ENCODE peak calls at places on chromosomes 4 and X, in five cellular contexts. One of them, this sample, is unnamed.
A peak's percentile ranks its signal among the peaks of the same experiment; 100 is the strongest.

GRCh38 chr4:14196141-14196540 is 568.6 kb upstream of the BOD1L1 start:
- DNase-seq in colonic mucosa: peak; percentile 24
- DNase-seq in Peyer's patch: no peak
- DNase-seq in lower leg skin: no peak
- DNase-seq in left lung: peak; percentile 71
- DNase-seq in this sample: no peak

GRCh38 chr4:40662962-40663604 is 33.4 kb upstream of the RBM47 start:
- DNase-seq in colonic mucosa: no peak
- DNase-seq in Peyer's patch: no peak
- DNase-seq in lower leg skin: no peak
- DNase-seq in left lung: no peak
- DNase-seq in this sample: peak; percentile 46

GRCh38 chr4:7753271-7753670 is 186.4 kb downstream of the AFAP1 start:
- DNase-seq in colonic mucosa: no peak
- DNase-seq in Peyer's patch: no peak
- DNase-seq in lower leg skin: no peak
- DNase-seq in left lung: peak; percentile 70
- DNase-seq in this sample: no peak

GRCh38 chrX:119636419-119636818 is 30.2 kb upstream of the NKRF start:
- DNase-seq in colonic mucosa: no peak
- DNase-seq in Peyer's patch: peak; percentile 64
- DNase-seq in lower leg skin: no peak
- DNase-seq in left lung: no peak
- DNase-seq in this sample: no peak

GRCh38 chr4:5970381-5971076 is 47.7 kb downstream of the C4orf50 start:
- DNase-seq in colonic mucosa: no peak
- DNase-seq in Peyer's patch: no peak
- DNase-seq in lower leg skin: peak; percentile 76
- DNase-seq in left lung: no peak
- DNase-seq in this sample: no peak

GRCh38 chr4:147548251-147548650 is 67.4 kb downstream of the EDNRA start:
- DNase-seq in colonic mucosa: no peak
- DNase-seq in Peyer's patch: no peak
- DNase-seq in lower leg skin: no peak
- DNase-seq in left lung: no peak
- DNase-seq in this sample: no peak

GRCh38 chrX:130702867-130703707 is 199.9 kb downstream of the ENOX2 start:
- DNase-seq in colonic mucosa: no peak
- DNase-seq in Peyer's patch: no peak
- DNase-seq in lower leg skin: no peak
- DNase-seq in left lung: no peak
- DNase-seq in this sample: no peak

GRCh38 chrX:12007881-12008280 is 130.4 kb upstream of the FRMPD4 start:
- DNase-seq in colonic mucosa: no peak
- DNase-seq in Peyer's patch: no peak
- DNase-seq in lower leg skin: no peak
- DNase-seq in left lung: no peak
- DNase-seq in this sample: peak; percentile 66

GRCh38 chrX:139936259-139936658 is 3.4 kb upstream of the ATP11C start:
- DNase-seq in colonic mucosa: no peak
- DNase-seq in Peyer's patch: no peak
- DNase-seq in lower leg skin: no peak
- DNase-seq in left lung: no peak
- DNase-seq in this sample: no peak

GRCh38 chr4:186725422-186726149 is 1.9 kb upstream of the FAT1 start:
- DNase-seq in colonic mucosa: peak; percentile 87
- DNase-seq in Peyer's patch: peak; percentile 90
- DNase-seq in lower leg skin: peak; percentile 95
- DNase-seq in left lung: peak; percentile 90
- DNase-seq in this sample: no peak

GRCh38 chr4:129929052-129929451 is 833.1 kb downstream of the C4orf33 start:
- DNase-seq in colonic mucosa: no peak
- DNase-seq in Peyer's patch: no peak
- DNase-seq in lower leg skin: no peak
- DNase-seq in left lung: no peak
- DNase-seq in this sample: no peak

GRCh38 chr4:180665994-180666818 is 1577.0 kb upstream of the TENM3 start:
- DNase-seq in colonic mucosa: peak; percentile 24
- DNase-seq in Peyer's patch: peak; percentile 59
- DNase-seq in lower leg skin: no peak
- DNase-seq in left lung: no peak
- DNase-seq in this sample: no peak

GRCh38 chrX:40084471-40084870 is 13.3 kb downstream of the BCOR start:
- DNase-seq in colonic mucosa: no peak
- DNase-seq in Peyer's patch: no peak
- DNase-seq in lower leg skin: no peak
- DNase-seq in left lung: no peak
- DNase-seq in this sample: no peak

GRCh38 chrX:1518512-1518911 is 18.5 kb downstream of the P2RY8 start:
- DNase-seq in colonic mucosa: no peak
- DNase-seq in Peyer's patch: no peak
- DNase-seq in lower leg skin: peak; percentile 0
- DNase-seq in left lung: no peak
- DNase-seq in this sample: no peak

GRCh38 chr4:62398318-62398717 is 1198.2 kb downstream of the ADGRL3 start:
- DNase-seq in colonic mucosa: no peak
- DNase-seq in Peyer's patch: no peak
- DNase-seq in lower leg skin: no peak
- DNase-seq in left lung: no peak
- DNase-seq in this sample: no peak

GRCh38 chrX:97050413-97050812 is 166.7 kb downstream of the RPA4 start:
- DNase-seq in colonic mucosa: no peak
- DNase-seq in Peyer's patch: no peak
- DNase-seq in lower leg skin: no peak
- DNase-seq in left lung: no peak
- DNase-seq in this sample: no peak

GRCh38 chr4:99336553-99336952 is 15.4 kb upstream of the ADH1B start:
- DNase-seq in colonic mucosa: no peak
- DNase-seq in Peyer's patch: no peak
- DNase-seq in lower leg skin: no peak
- DNase-seq in left lung: no peak
- DNase-seq in this sample: no peak

GRCh38 chr4:143341186-143341755 is 4.6 kb downstream of the GAB1 start:
- DNase-seq in colonic mucosa: no peak
- DNase-seq in Peyer's patch: no peak
- DNase-seq in lower leg skin: no peak
- DNase-seq in left lung: no peak
- DNase-seq in this sample: no peak

GRCh38 chr4:174873931-174874330 is 44.2 kb upstream of the ADAM29 start:
- DNase-seq in colonic mucosa: no peak
- DNase-seq in Peyer's patch: no peak
- DNase-seq in lower leg skin: no peak
- DNase-seq in left lung: no peak
- DNase-seq in this sample: no peak

GRCh38 chrX:140151316-140151715 is 186.0 kb upstream of the CXorf66 start:
- DNase-seq in colonic mucosa: no peak
- DNase-seq in Peyer's patch: no peak
- DNase-seq in lower leg skin: no peak
- DNase-seq in left lung: no peak
- DNase-seq in this sample: no peak

GRCh38 chr4:44256414-44256813 is 192.2 kb downstream of the KCTD8 start:
- DNase-seq in colonic mucosa: no peak
- DNase-seq in Peyer's patch: no peak
- DNase-seq in lower leg skin: no peak
- DNase-seq in left lung: no peak
- DNase-seq in this sample: no peak

GRCh38 chrX:10022580-10023245 is 55.6 kb downstream of the CLDN34 start:
- DNase-seq in colonic mucosa: no peak
- DNase-seq in Peyer's patch: peak; percentile 67
- DNase-seq in lower leg skin: peak; percentile 85
- DNase-seq in left lung: no peak
- DNase-seq in this sample: peak; percentile 48

GRCh38 chr4:73726000-73726399 is 14.4 kb upstream of the CXCL8 start:
- DNase-seq in colonic mucosa: no peak
- DNase-seq in Peyer's patch: no peak
- DNase-seq in lower leg skin: no peak
- DNase-seq in left lung: no peak
- DNase-seq in this sample: peak; percentile 82

GRCh38 chr4:128513664-128514484 is 226.3 kb upstream of the PGRMC2 start:
- DNase-seq in colonic mucosa: no peak
- DNase-seq in Peyer's patch: no peak
- DNase-seq in lower leg skin: no peak
- DNase-seq in left lung: no peak
- DNase-seq in this sample: no peak

GRCh38 chrX:133359466-133359865 is 55.8 kb downstream of the GPC4 start:
- DNase-seq in colonic mucosa: no peak
- DNase-seq in Peyer's patch: no peak
- DNase-seq in lower leg skin: no peak
- DNase-seq in left lung: no peak
- DNase-seq in this sample: no peak

GRCh38 chr4:1907848-1908525 is 36.8 kb downstream of the NSD2 start:
- DNase-seq in colonic mucosa: peak; percentile 46
- DNase-seq in Peyer's patch: no peak
- DNase-seq in lower leg skin: no peak
- DNase-seq in left lung: no peak
- DNase-seq in this sample: no peak

GRCh38 chrX:149312936-149313432 is 192.1 kb downstream of the IDS start:
- DNase-seq in colonic mucosa: no peak
- DNase-seq in Peyer's patch: no peak
- DNase-seq in lower leg skin: no peak
- DNase-seq in left lung: no peak
- DNase-seq in this sample: no peak

GRCh38 chr4:2643555-2643954 is 107.1 kb downstream of the FAM193A start:
- DNase-seq in colonic mucosa: no peak
- DNase-seq in Peyer's patch: peak; percentile 8
- DNase-seq in lower leg skin: peak; percentile 64
- DNase-seq in left lung: no peak
- DNase-seq in this sample: no peak

GRCh38 chr4:155249036-155249566 is 40.7 kb downstream of the NPY2R start:
- DNase-seq in colonic mucosa: no peak
- DNase-seq in Peyer's patch: no peak
- DNase-seq in lower leg skin: no peak
- DNase-seq in left lung: no peak
- DNase-seq in this sample: no peak

GRCh38 chr4:146330392-146330791 is 116.1 kb downstream of the REELD1 start:
- DNase-seq in colonic mucosa: no peak
- DNase-seq in Peyer's patch: no peak
- DNase-seq in lower leg skin: no peak
- DNase-seq in left lung: no peak
- DNase-seq in this sample: no peak

GRCh38 chrX:135050603-135051002 is 1.3 kb downstream of the RTL8A start:
- DNase-seq in colonic mucosa: no peak
- DNase-seq in Peyer's patch: no peak
- DNase-seq in lower leg skin: no peak
- DNase-seq in left lung: no peak
- DNase-seq in this sample: no peak
- H3K4me3 ChIP-seq in colonic mucosa: no peak overlapping the region
- H3K4me3 ChIP-seq in Peyer's patch: peak overlapping the region; percentile 68
- H3K4me3 ChIP-seq in lower leg skin: no peak overlapping the region
- H3K4me3 ChIP-seq in left lung: peak overlapping the region; percentile 56
- H3K4me3 ChIP-seq in this sample: peak overlapping the region; percentile 59

GRCh38 chr4:123346330-123346940 is 50.2 kb upstream of the SPRY1 start:
- DNase-seq in colonic mucosa: no peak
- DNase-seq in Peyer's patch: no peak
- DNase-seq in lower leg skin: no peak
- DNase-seq in left lung: no peak
- DNase-seq in this sample: no peak

GRCh38 chr4:123345132-123345923 is 51.3 kb upstream of the SPRY1 start:
- DNase-seq in colonic mucosa: no peak
- DNase-seq in Peyer's patch: no peak
- DNase-seq in lower leg skin: no peak
- DNase-seq in left lung: no peak
- DNase-seq in this sample: no peak

GRCh38 chr4:123346944-123347343 is 49.7 kb upstream of the SPRY1 start:
- DNase-seq in colonic mucosa: no peak
- DNase-seq in Peyer's patch: no peak
- DNase-seq in lower leg skin: no peak
- DNase-seq in left lung: no peak
- DNase-seq in this sample: no peak

GRCh38 chr4:123343400-123344060 is 53.1 kb upstream of the SPRY1 start:
- DNase-seq in colonic mucosa: no peak
- DNase-seq in Peyer's patch: no peak
- DNase-seq in lower leg skin: peak; percentile 82
- DNase-seq in left lung: no peak
- DNase-seq in this sample: no peak

GRCh38 chr4:123345924-123346300 is 50.7 kb upstream of the SPRY1 start:
- DNase-seq in colonic mucosa: no peak
- DNase-seq in Peyer's patch: no peak
- DNase-seq in lower leg skin: no peak
- DNase-seq in left lung: no peak
- DNase-seq in this sample: no peak
- H3K4me3 ChIP-seq in colonic mucosa: no peak overlapping the region
- H3K4me3 ChIP-seq in Peyer's patch: no peak overlapping the region
- H3K4me3 ChIP-seq in lower leg skin: no peak overlapping the region
- H3K4me3 ChIP-seq in left lung: no peak overlapping the region
- H3K4me3 ChIP-seq in this sample: no peak overlapping the region

DNA sequence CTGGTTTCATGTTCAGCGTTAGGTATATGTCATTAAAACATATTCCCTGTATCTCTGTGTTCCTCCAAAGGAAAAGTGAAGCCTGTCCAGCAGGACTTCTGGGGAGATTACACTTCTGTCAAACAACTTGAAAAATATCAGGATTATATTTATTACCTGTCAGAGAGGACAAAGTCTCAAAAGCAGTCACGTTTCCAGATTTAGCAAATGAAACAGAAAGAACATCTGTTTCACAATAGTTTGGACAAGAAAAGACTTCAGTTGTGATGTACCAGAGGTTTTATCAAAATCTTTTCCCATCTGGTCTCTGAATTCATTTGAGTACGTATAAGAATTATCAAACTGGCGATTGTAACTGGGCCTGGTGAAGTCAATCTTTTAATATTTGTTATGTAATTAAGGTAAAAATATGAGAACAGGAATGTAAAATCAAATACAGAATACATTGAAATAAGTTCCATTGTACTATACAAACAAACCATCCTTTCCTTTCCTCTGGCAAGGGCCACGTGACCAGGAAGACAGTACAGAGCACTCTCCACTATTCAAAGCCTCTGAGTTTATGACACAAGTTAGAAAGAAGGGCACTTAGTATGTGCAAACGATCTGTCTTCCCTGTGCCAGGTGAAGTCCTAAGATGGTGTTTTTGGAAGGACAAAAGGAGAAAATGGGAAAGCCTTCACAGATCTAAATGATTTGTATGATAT is 3.2 kb downstream of the CASP3 start:
- DNase-seq in colonic mucosa: peak; percentile 63
- DNase-seq in Peyer's patch: peak; percentile 55
- DNase-seq in lower leg skin: no peak
- DNase-seq in left lung: no peak
- DNase-seq in this sample: no peak
- H3K4me3 ChIP-seq in colonic mucosa: no peak overlapping the region
- H3K4me3 ChIP-seq in Peyer's patch: no peak overlapping the region
- H3K4me3 ChIP-seq in lower leg skin: no peak overlapping the region
- H3K4me3 ChIP-seq in left lung: no peak overlapping the region
- H3K4me3 ChIP-seq in this sample: no peak overlapping the region

GRCh38 chrX:23616361-23616760 is 50.9 kb upstream of the PRDX4 start:
- DNase-seq in colonic mucosa: no peak
- DNase-seq in Peyer's patch: no peak
- DNase-seq in lower leg skin: no peak
- DNase-seq in left lung: no peak
- DNase-seq in this sample: no peak
- H3K4me3 ChIP-seq in colonic mucosa: no peak overlapping the region
- H3K4me3 ChIP-seq in Peyer's patch: no peak overlapping the region
- H3K4me3 ChIP-seq in lower leg skin: no peak overlapping the region
- H3K4me3 ChIP-seq in left lung: no peak overlapping the region
- H3K4me3 ChIP-seq in this sample: no peak overlapping the region